ENCODE peak calls at places on chromosomes 6 and 20, in nine cellular contexts. One of them, this sample, is unnamed.

GRCh38 chr20:40592891-40593290 is 96.1 kb downstream of the MAFB start:
- DNase-seq in GM20000: no peak
- DNase-seq in nucleus accumbens: no peak
- DNase-seq in psoas muscle: no peak
- DNase-seq in NCI-H1092: no peak
- DNase-seq in stimulated activated CD8-positive, alpha-beta memory T cell treated with anti-CD3 and anti-CD28 coated beads, Interleukin-2, amount 100 ng/mL, for 48 hours: no peak
- DNase-seq in EL: no peak
- DNase-seq in RKO: no peak
- DNase-seq in B cell: no peak
- DNase-seq in this sample: no peak

GRCh38 chr20:44650777-44651493 is 564 bp downstream of the ADA start:
- DNase-seq in stimulated activated CD8-positive, alpha-beta memory T cell treated with anti-CD3 and anti-CD28 coated beads, Interleukin-2, amount 100 ng/mL, for 48 hours: no peak
- DNase-seq in nucleus accumbens: no peak
- DNase-seq in RKO: no peak
- DNase-seq in EL: no peak
- DNase-seq in NCI-H1092: no peak
- DNase-seq in psoas muscle: peak; percentile 42
- DNase-seq in B cell: no peak
- DNase-seq in GM20000: peak; percentile 36
- DNase-seq in this sample: no peak

GRCh38 chr20:36611625-36612024 is 6.0 kb downstream of the RAB5IF start:
- DNase-seq in GM20000: no peak
- DNase-seq in B cell: no peak
- DNase-seq in EL: no peak
- DNase-seq in stimulated activated CD8-positive, alpha-beta memory T cell treated with anti-CD3 and anti-CD28 coated beads, Interleukin-2, amount 100 ng/mL, for 48 hours: no peak
- DNase-seq in psoas muscle: no peak
- DNase-seq in nucleus accumbens: no peak
- DNase-seq in NCI-H1092: no peak
- DNase-seq in RKO: no peak
- DNase-seq in this sample: no peak

GRCh38 chr20:1050440-1050839 is 48.3 kb upstream of the RSPO4 start:
- DNase-seq in psoas muscle: no peak
- DNase-seq in EL: no peak
- DNase-seq in NCI-H1092: no peak
- DNase-seq in nucleus accumbens: no peak
- DNase-seq in stimulated activated CD8-positive, alpha-beta memory T cell treated with anti-CD3 and anti-CD28 coated beads, Interleukin-2, amount 100 ng/mL, for 48 hours: no peak
- DNase-seq in GM20000: no peak
- DNase-seq in RKO: no peak
- DNase-seq in B cell: no peak
- DNase-seq in this sample: no peak

GRCh38 chr6:9957330-9957729 is 457.5 kb downstream of the TFAP2A start:
- DNase-seq in NCI-H1092: no peak
- DNase-seq in RKO: no peak
- DNase-seq in B cell: no peak
- DNase-seq in stimulated activated CD8-positive, alpha-beta memory T cell treated with anti-CD3 and anti-CD28 coated beads, Interleukin-2, amount 100 ng/mL, for 48 hours: no peak
- DNase-seq in nucleus accumbens: no peak
- DNase-seq in psoas muscle: no peak
- DNase-seq in EL: no peak
- DNase-seq in GM20000: no peak
- DNase-seq in this sample: no peak

GRCh38 chr20:2840138-2840966 is at the start of the genes PCED1A and VPS16:
- DNase-seq in nucleus accumbens: peak; percentile 74
- DNase-seq in stimulated activated CD8-positive, alpha-beta memory T cell treated with anti-CD3 and anti-CD28 coated beads, Interleukin-2, amount 100 ng/mL, for 48 hours: peak; percentile 82
- DNase-seq in NCI-H1092: peak; percentile 86
- DNase-seq in EL: peak; percentile 87
- DNase-seq in GM20000: peak; percentile 99
- DNase-seq in B cell: peak; percentile 99
- DNase-seq in psoas muscle: peak; percentile 90
- DNase-seq in RKO: peak; percentile 93
- DNase-seq in this sample: peak; percentile 89

GRCh38 chr6:11207199-11207968 is 25.1 kb downstream of the NEDD9 start:
- DNase-seq in NCI-H1092: no peak
- DNase-seq in psoas muscle: no peak
- DNase-seq in EL: peak; percentile 97
- DNase-seq in B cell: no peak
- DNase-seq in stimulated activated CD8-positive, alpha-beta memory T cell treated with anti-CD3 and anti-CD28 coated beads, Interleukin-2, amount 100 ng/mL, for 48 hours: no peak
- DNase-seq in nucleus accumbens: no peak
- DNase-seq in GM20000: no peak
- DNase-seq in RKO: peak; percentile 62
- DNase-seq in this sample: no peak

GRCh38 chr6:41442800-41443501 is 103.2 kb upstream of the FOXP4 start:
- DNase-seq in NCI-H1092: no peak
- DNase-seq in EL: no peak
- DNase-seq in nucleus accumbens: no peak
- DNase-seq in stimulated activated CD8-positive, alpha-beta memory T cell treated with anti-CD3 and anti-CD28 coated beads, Interleukin-2, amount 100 ng/mL, for 48 hours: no peak
- DNase-seq in psoas muscle: peak; percentile 63
- DNase-seq in RKO: no peak
- DNase-seq in GM20000: no peak
- DNase-seq in B cell: no peak
- DNase-seq in this sample: no peak

GRCh38 chr20:41110930-41111577 is 26.3 kb upstream of the PLCG1 start:
- DNase-seq in EL: no peak
- DNase-seq in RKO: no peak
- DNase-seq in NCI-H1092: no peak
- DNase-seq in psoas muscle: no peak
- DNase-seq in nucleus accumbens: no peak
- DNase-seq in GM20000: no peak
- DNase-seq in B cell: no peak
- DNase-seq in stimulated activated CD8-positive, alpha-beta memory T cell treated with anti-CD3 and anti-CD28 coated beads, Interleukin-2, amount 100 ng/mL, for 48 hours: no peak
- DNase-seq in this sample: no peak

GRCh38 chr20:23541330-23541729 is 27.0 kb downstream of the CST9L start:
- DNase-seq in GM20000: no peak
- DNase-seq in psoas muscle: no peak
- DNase-seq in EL: no peak
- DNase-seq in NCI-H1092: no peak
- DNase-seq in stimulated activated CD8-positive, alpha-beta memory T cell treated with anti-CD3 and anti-CD28 coated beads, Interleukin-2, amount 100 ng/mL, for 48 hours: no peak
- DNase-seq in nucleus accumbens: no peak
- DNase-seq in RKO: peak; percentile 11
- DNase-seq in B cell: no peak
- DNase-seq in this sample: no peak

GRCh38 chr6:3919130-3919628 is 70.0 kb downstream of the FAM50B start:
- DNase-seq in RKO: no peak
- DNase-seq in EL: peak; percentile 94
- DNase-seq in B cell: no peak
- DNase-seq in nucleus accumbens: no peak
- DNase-seq in stimulated activated CD8-positive, alpha-beta memory T cell treated with anti-CD3 and anti-CD28 coated beads, Interleukin-2, amount 100 ng/mL, for 48 hours: no peak
- DNase-seq in GM20000: no peak
- DNase-seq in NCI-H1092: no peak
- DNase-seq in psoas muscle: peak; percentile 34
- DNase-seq in this sample: no peak

GRCh38 chr6:82144007-82144851 is 103.3 kb downstream of the IBTK start:
- DNase-seq in psoas muscle: peak; percentile 16
- DNase-seq in B cell: no peak
- DNase-seq in EL: peak; percentile 95
- DNase-seq in RKO: peak; percentile 98
- DNase-seq in stimulated activated CD8-positive, alpha-beta memory T cell treated with anti-CD3 and anti-CD28 coated beads, Interleukin-2, amount 100 ng/mL, for 48 hours: no peak
- DNase-seq in GM20000: peak; percentile 20
- DNase-seq in nucleus accumbens: peak; percentile 31
- DNase-seq in NCI-H1092: no peak
- DNase-seq in this sample: no peak

This sample was measured in dorsolateral prefrontal cortex.